ENCODE peak calls at places on chromosomes 4 and X, in seven cellular contexts. E is NCI-H1417; C is NCI-H1105; R is A172; I is WERI-Rb-1; B is omental fat pad; P is effector memory CD4-positive, alpha-beta T cell. X is an unnamed sample.

GRCh38 chr4:37483610-37484009 is 202.6 kb downstream of the RELL1 start:
- DNase-seq in E (no peak), C (no peak), R (no peak), I (no peak), B (no peak), P (no peak), X (no peak)

GRCh38 chrX:40261955-40262596 is 164.3 kb upstream of the BCOR start:
- DNase-seq in E (no peak), C (no peak), R (no peak), I (no peak), B (no peak), P (no peak), X (no peak)

GRCh38 chr4:121675715-121676114 is 21.1 kb downstream of the ANXA5 start:
- DNase-seq in E (no peak), C (no peak), R (no peak), I (no peak), B (no peak), P (no peak), X (no peak)

GRCh38 chr4:127623755-127624087 is 9.0 kb upstream of the INTU start:
- DNase-seq in E (no peak), C (no peak), R (no peak), I (no peak), B (no peak), P (no peak), X (no peak)

GRCh38 chrX:119622356-119623232 is 16.4 kb upstream of the NKRF start:
- DNase-seq in E (no peak), C (no peak), R (peak), I (no peak), B (no peak), P (no peak), X (no peak)

GRCh38 chr4:173046818-173047217 is 121.8 kb upstream of the GALNT7 start:
- DNase-seq in E (peak), C (peak), R (peak), I (peak), B (no peak), P (no peak), X (no peak)

GRCh38 chr4:4488405-4489404 is 53.1 kb downstream of the STX18 start:
- DNase-seq in E (peak), C (no peak), R (peak), I (peak), B (no peak), P (peak), X (peak)

GRCh38 chr4:113141901-113142346 is 92.5 kb downstream of the ANK2 start:
- DNase-seq in E (peak), C (peak), R (peak), I (no peak), B (no peak), P (no peak), X (no peak)

GRCh38 chr4:38949416-38950051 is 81.9 kb downstream of the FAM114A1 start:
- DNase-seq in E (no peak), C (no peak), R (peak), I (no peak), B (no peak), P (no peak), X (peak)

GRCh38 chrX:40864972-40865371 is 129.6 kb upstream of the MED14 start:
- DNase-seq in E (no peak), C (no peak), R (no peak), I (no peak), B (no peak), P (no peak), X (no peak)

GRCh38 chrX:9919632-9920172 is 47.5 kb upstream of the CLDN34 start:
- DNase-seq in E (no peak), C (no peak), R (no peak), I (no peak), B (no peak), P (no peak), X (no peak)

GRCh38 chrX:70452143-70452733 is 7.6 kb downstream of the DLG3 start:
- DNase-seq in E (peak), C (peak), R (no peak), I (peak), B (no peak), P (peak), X (no peak)

GRCh38 chr4:23333556-23333945 is 556.3 kb downstream of the PPARGC1A start:
- DNase-seq in E (peak), C (no peak), R (no peak), I (no peak), B (no peak), P (no peak), X (no peak)

GRCh38 chr4:40363382-40363920 is 28.3 kb downstream of the CHRNA9 start:
- DNase-seq in E (no peak), C (no peak), R (no peak), I (no peak), B (no peak), P (no peak), X (no peak)

GRCh38 chr4:185587065-185587443 is 51.7 kb upstream of the PDLIM3 start:
- DNase-seq in E (no peak), C (no peak), R (no peak), I (no peak), B (no peak), P (no peak), X (no peak)

GRCh38 chr4:182808673-182809416 is 108.3 kb downstream of the DCTD start:
- DNase-seq in E (no peak), C (no peak), R (peak), I (no peak), B (no peak), P (peak), X (peak)

GRCh38 chrX:44431206-44431605 is 87.7 kb upstream of the EFHC2 start:
- DNase-seq in E (no peak), C (no peak), R (peak), I (no peak), B (no peak), P (no peak), X (no peak)

GRCh38 chr4:184100297-184100885 is 117.3 kb downstream of the ENPP6 start:
- DNase-seq in E (peak), C (no peak), R (no peak), I (peak), B (no peak), P (no peak), X (no peak)

GRCh38 chr4:83113429-83113786 is 1.1 kb downstream of the PLAC8 start:
- DNase-seq in E (no peak), C (no peak), R (no peak), I (no peak), B (no peak), P (no peak), X (no peak)

GRCh38 chr4:166594326-166594946 is 639.9 kb downstream of the SPOCK3 start:
- DNase-seq in E (peak), C (peak), R (peak), I (peak), B (no peak), P (no peak), X (no peak)

GRCh38 chrX:109966246-109966645 is 36.7 kb upstream of the TMEM164 start:
- DNase-seq in E (no peak), C (no peak), R (no peak), I (no peak), B (no peak), P (no peak), X (no peak)

GRCh38 chrX:140422501-140422900 is 82.4 kb downstream of the SOX3 start:
- DNase-seq in E (no peak), C (no peak), R (no peak), I (no peak), B (no peak), P (no peak), X (no peak)

GRCh38 chrX:15511563-15511962 is 11.0 kb downstream of the BMX start:
- DNase-seq in E (no peak), C (no peak), R (peak), I (no peak), B (no peak), P (no peak), X (no peak)

GRCh38 chr4:90219822-90220221 is 92.6 kb downstream of the CCSER1 start:
- DNase-seq in E (no peak), C (no peak), R (no peak), I (no peak), B (no peak), P (no peak), X (no peak)

GRCh38 chrX:134908235-134908834 is 82.5 kb upstream of the SMIM10 start:
- DNase-seq in E (no peak), C (no peak), R (no peak), I (no peak), B (no peak), P (no peak), X (no peak)

GRCh38 chr4:47615385-47615784 is 130.3 kb downstream of the ATP10D start:
- DNase-seq in E (no peak), C (no peak), R (no peak), I (no peak), B (no peak), P (no peak), X (no peak)

GRCh38 chr4:48033825-48034413 is 17.3 kb downstream of the NIPAL1 start:
- DNase-seq in E (no peak), C (no peak), R (peak), I (peak), B (no peak), P (peak), X (peak)

GRCh38 chrX:6053126-6053625 is 175.5 kb downstream of the NLGN4X start:
- DNase-seq in E (peak), C (peak), R (no peak), I (no peak), B (no peak), P (no peak), X (no peak)

GRCh38 chr4:166989886-166990285 is 244.4 kb downstream of the SPOCK3 start:
- DNase-seq in E (no peak), C (no peak), R (no peak), I (no peak), B (no peak), P (no peak), X (no peak)

GRCh38 chr4:144353240-144353639 is 212.7 kb upstream of the GYPA start:
- DNase-seq in E (no peak), C (no peak), R (no peak), I (no peak), B (no peak), P (no peak), X (no peak)

GRCh38 chr4:133565379-133565778 is 416.3 kb downstream of the PCDH10 start:
- DNase-seq in E (no peak), C (peak), R (peak), I (no peak), B (no peak), P (no peak), X (no peak)

GRCh38 chr4:6343950-6344408 is 74.3 kb downstream of the WFS1 start:
- DNase-seq in E (no peak), C (no peak), R (peak), I (peak), B (no peak), P (no peak), X (no peak)

GRCh38 chrX:123884809-123885408 is 25.1 kb downstream of the XIAP start:
- DNase-seq in E (peak), C (peak), R (peak), I (peak), B (no peak), P (no peak), X (peak)

GRCh38 chr4:7326693-7327340 is 107.9 kb downstream of the PSAPL1 start:
- DNase-seq in E (no peak), C (no peak), R (no peak), I (peak), B (no peak), P (no peak), X (no peak)

GRCh38 chr4:27759621-27760020 is 899.0 kb downstream of the STIM2 start:
- DNase-seq in E (no peak), C (no peak), R (no peak), I (no peak), B (no peak), P (no peak), X (no peak)

GRCh38 chr4:69936566-69936965 is 5.7 kb downstream of the CSN1S1 start:
- DNase-seq in E (no peak), C (no peak), R (no peak), I (no peak), B (no peak), P (no peak), X (no peak)

X was measured in T-helper 1 cell.